ENCODE peak calls at places on chromosomes 4 and X, in ten cellular contexts. K, A, I, Z, E, G, Q, L, F and H are unnamed samples.

GRCh38 chr4:37415845-37416369 is 171.4 kb downstream of the NWD2 start:
- DNase-seq in K (no peak), A (no peak), I (no peak), Z (no peak), E (no peak), G (no peak), Q (peak), L (no peak), F (no peak), H (no peak)

GRCh38 chr4:105569014-105569850 is 16.8 kb downstream of the ARHGEF38 start:
- DNase-seq in K (no peak), A (no peak), I (no peak), Z (no peak), E (no peak), G (no peak), Q (no peak), L (no peak), F (no peak), H (no peak)

GRCh38 chr4:129899849-129900248 is 803.9 kb downstream of the C4orf33 start:
- DNase-seq in K (no peak), A (no peak), I (no peak), Z (no peak), E (no peak), G (no peak), Q (no peak), L (no peak), F (no peak), H (no peak)

GRCh38 chr4:77872723-77873435 is 10.2 kb downstream of the MRPL1 start:
- DNase-seq in K (no peak), A (no peak), I (no peak), Z (no peak), E (no peak), G (no peak), Q (peak), L (no peak), F (no peak), H (no peak)

GRCh38 chrX:124028177-124028576 is 66.7 kb downstream of the STAG2 start:
- DNase-seq in K (no peak), A (no peak), I (no peak), Z (no peak), E (no peak), G (no peak), Q (no peak), L (no peak), F (peak), H (no peak)

GRCh38 chr4:112156546-112156945 is 11.3 kb downstream of the FAM241A start:
- DNase-seq in K (no peak), A (no peak), I (no peak), Z (no peak), E (no peak), G (no peak), Q (no peak), L (no peak), F (no peak), H (no peak)

GRCh38 chrX:71911023-71911730 is 532 bp downstream of the NHSL2 start:
- DNase-seq in K (peak), A (no peak), I (peak), Z (no peak), E (no peak), G (no peak), Q (no peak), L (no peak), F (no peak), H (no peak)

GRCh38 chrX:100662791-100663190 is 18.8 kb downstream of the SRPX2 start:
- DNase-seq in K (no peak), A (no peak), I (no peak), Z (no peak), E (no peak), G (no peak), Q (peak), L (no peak), F (no peak), H (no peak)

GRCh38 chr4:124710253-124710849 is 2.2 kb downstream of the ANKRD50 start:
- DNase-seq in K (no peak), A (no peak), I (no peak), Z (no peak), E (no peak), G (no peak), Q (peak), L (no peak), F (no peak), H (peak)